ENCODE peak calls at places on chromosomes 7 and 10, in seven cellular contexts. L, H, D, F, S, X and T are unnamed samples.

GRCh38 chr7:14104861-14105260 is 115.4 kb upstream of the ETV1 start:
- DNase-seq in L (no peak), H (no peak), D (no peak), F (peak; percentile 18), S (no peak), X (no peak), T (no peak)

GRCh38 chr7:151954866-151955820 is 1.1 kb upstream of the GALNTL5 start:
- DNase-seq in L (no peak), H (no peak), D (peak; percentile 63), F (peak; percentile 72), S (no peak), X (no peak), T (peak; percentile 29)

GRCh38 chr10:47266602-47267001 is 33.4 kb upstream of the GDF10 start:
- DNase-seq in L (no peak), H (no peak), D (no peak), F (no peak), S (no peak), X (no peak), T (no peak)

GRCh38 chr7:19215421-19215820 is 70.2 kb upstream of the FERD3L start:
- DNase-seq in L (no peak), H (no peak), D (no peak), F (peak; percentile 17), S (no peak), X (no peak), T (peak; percentile 84)

GRCh38 chr7:16080131-16080530 is 341.2 kb downstream of the CRPPA start:
- DNase-seq in L (no peak), H (no peak), D (no peak), F (no peak), S (no peak), X (no peak), T (no peak)

GRCh38 chr10:97399843-97400545 is 1.1 kb downstream of the RRP12 start:
- DNase-seq in L (peak; percentile 64), H (no peak), D (peak; percentile 84), F (peak; percentile 32), S (peak; percentile 27), X (no peak), T (peak; percentile 82)

GRCh38 chr7:125814030-125814535 is 884.5 kb upstream of the POT1 start:
- DNase-seq in L (no peak), H (no peak), D (no peak), F (no peak), S (no peak), X (no peak), T (no peak)

GRCh38 chr7:130894146-130895005 is 160.4 kb upstream of the KLF14 start:
- DNase-seq in L (peak; percentile 70), H (no peak), D (no peak), F (no peak), S (no peak), X (peak; percentile 81), T (peak; percentile 75)

GRCh38 chr7:66167773-66168367 is 37.3 kb upstream of the TPST1 start:
- DNase-seq in L (no peak), H (no peak), D (no peak), F (no peak), S (no peak), X (no peak), T (peak; percentile 84)

GRCh38 chr10:13775786-13776780 is 189.3 kb downstream of the PRPF18 start:
- DNase-seq in L (no peak), H (no peak), D (no peak), F (no peak), S (no peak), X (no peak), T (peak; percentile 52)

GRCh38 chr10:29409241-29410051 is 120.6 kb downstream of the LYZL1 start:
- DNase-seq in L (peak; percentile 86), H (peak; percentile 45), D (peak; percentile 72), F (no peak), S (peak; percentile 44), X (peak; percentile 79), T (peak; percentile 72)

GRCh38 chr10:74292871-74293427 is 141.9 kb downstream of the ADK start:
- DNase-seq in L (no peak), H (no peak), D (no peak), F (no peak), S (peak; percentile 11), X (no peak), T (peak; percentile 50)

GRCh38 chr7:67598469-67598868 is 601.8 kb downstream of the TYW1 start:
- DNase-seq in L (no peak), H (no peak), D (no peak), F (no peak), S (no peak), X (no peak), T (no peak)

GRCh38 chr7:21146642-21147423 is 281.1 kb upstream of the SP4 start:
- DNase-seq in L (no peak), H (no peak), D (no peak), F (peak; percentile 25), S (no peak), X (no peak), T (no peak)

GRCh38 chr10:78292987-78293865 is 259.6 kb downstream of the RPS24 start:
- DNase-seq in L (no peak), H (no peak), D (no peak), F (peak; percentile 93), S (peak; percentile 88), X (no peak), T (no peak)

GRCh38 chr7:156533420-156533819 is 107.2 kb upstream of the RNF32 start:
- DNase-seq in L (no peak), H (no peak), D (no peak), F (no peak), S (no peak), X (no peak), T (no peak)

GRCh38 chr7:139776486-139777303 is 1.1 kb downstream of the HIPK2 start:
- DNase-seq in L (peak; percentile 65), H (peak; percentile 23), D (peak; percentile 70), F (peak; percentile 42), S (peak; percentile 41), X (peak; percentile 9), T (peak; percentile 68)

GRCh38 chr7:98038731-98039130 is 48.7 kb upstream of the OCM2 start:
- DNase-seq in L (no peak), H (no peak), D (no peak), F (no peak), S (no peak), X (no peak), T (no peak)

GRCh38 chr10:8133146-8133545 is 78.7 kb downstream of the GATA3 start:
- DNase-seq in L (no peak), H (no peak), D (peak; percentile 36), F (no peak), S (no peak), X (no peak), T (no peak)

GRCh38 chr7:158494162-158494586 is 93.4 kb downstream of the PTPRN2 start:
- DNase-seq in L (no peak), H (no peak), D (peak; percentile 73), F (peak; percentile 50), S (no peak), X (no peak), T (no peak)

GRCh38 chr7:158495780-158496179 is 91.8 kb downstream of the PTPRN2 start:
- DNase-seq in L (peak; percentile 49), H (peak; percentile 53), D (peak; percentile 82), F (peak; percentile 80), S (peak; percentile 60), X (no peak), T (no peak)

GRCh38 chr7:158497627-158498026 is 90.0 kb downstream of the PTPRN2 start:
- DNase-seq in L (no peak), H (no peak), D (no peak), F (no peak), S (no peak), X (no peak), T (no peak)

GRCh38 chr7:158494643-158495042 is 93.0 kb downstream of the PTPRN2 start:
- DNase-seq in L (no peak), H (no peak), D (no peak), F (no peak), S (no peak), X (no peak), T (no peak)

GRCh38 chr7:158495256-158495655 is 92.4 kb downstream of the PTPRN2 start:
- DNase-seq in L (peak; percentile 41), H (no peak), D (no peak), F (peak; percentile 39), S (no peak), X (no peak), T (no peak)
- TF ChIP-seq CTCF in L (no peak), H (no peak), D (peak; percentile 32), F (peak; percentile 9), S (no peak), X (no peak), T (no peak)

DNA sequence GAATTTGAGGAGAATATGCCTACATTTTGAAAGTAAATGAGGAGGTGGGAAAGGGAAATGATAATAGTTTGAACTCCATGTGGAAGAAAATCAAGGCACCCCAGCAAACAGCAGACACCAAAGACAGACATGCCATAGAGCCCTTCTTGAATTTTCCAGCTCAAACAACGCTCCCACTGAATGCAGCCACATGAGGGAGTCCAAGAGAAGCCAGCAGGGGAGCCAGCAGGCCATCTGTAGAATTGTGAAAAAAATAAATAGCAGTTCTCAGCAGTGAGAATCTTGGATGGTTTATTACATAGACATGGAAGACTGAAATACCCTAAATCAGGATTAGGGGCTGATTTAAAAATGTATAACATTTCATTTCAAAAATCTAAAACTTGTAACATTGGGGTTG is 1567.3 kb upstream of the LRRTM3 start:
- DNase-seq in L (no peak), H (no peak), D (peak; percentile 7), F (peak; percentile 31), S (peak; percentile 51), X (no peak), T (peak; percentile 30)
- TF ChIP-seq CTCF in L (no peak), H (peak; percentile 36), D (peak; percentile 31), F (peak; percentile 49), S (peak; percentile 76), X (no peak), T (peak; percentile 68)

GRCh38 chr7:96224682-96225081 is 97.2 kb downstream of the SLC25A13 start:
- DNase-seq in L (no peak), H (no peak), D (peak; percentile 50), F (peak; percentile 42), S (no peak), X (no peak), T (no peak)
- TF ChIP-seq CTCF in L (no peak), H (peak; percentile 21), D (peak; percentile 30), F (peak; percentile 44), S (peak; percentile 40), X (no peak), T (peak; percentile 50)

DNA sequence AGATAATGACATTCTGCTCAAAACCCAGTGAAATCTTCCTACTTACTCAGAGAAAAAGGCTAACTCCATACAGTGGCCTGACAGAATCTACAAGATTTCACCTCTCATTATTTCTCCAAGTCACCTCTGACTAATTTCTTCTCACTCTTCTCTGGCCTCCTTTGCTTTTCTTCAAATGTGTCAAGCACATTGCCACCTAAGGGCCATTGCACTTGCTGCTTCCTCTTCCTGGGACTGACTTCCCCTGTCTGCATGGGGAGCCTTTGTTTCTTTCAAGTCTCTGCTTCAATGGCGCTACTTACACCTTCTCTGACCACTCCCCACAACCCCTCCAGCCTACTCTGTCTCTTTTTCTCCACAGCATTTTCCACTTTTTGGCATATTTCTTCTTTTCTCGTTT is 36.0 kb downstream of the PRTFDC1 start:
- DNase-seq in L (no peak), H (no peak), D (no peak), F (no peak), S (no peak), X (no peak), T (no peak)
- TF ChIP-seq CTCF in L (no peak), H (no peak), D (no peak), F (no peak), S (no peak), X (no peak), T (no peak)